ENCODE peak calls at places on chromosomes 12 and 14, in eight cellular contexts. Y is progenitor cell of endocrine pancreas; L is activated naive CD4-positive, alpha-beta T cell; Z is IMR-90; H is GM20000; N is naive thymus-derived CD8-positive, alpha-beta T cell; G is ACHN; E is hippocampal formation. R is an unnamed sample.
A peak's percentile ranks its signal among the peaks of the same experiment; 100 is the strongest.

GRCh38 chr12:3366451-3367155 is 124.4 kb upstream of the PRMT8 start:
- DNase-seq in Y (no peak), L (no peak), Z (no peak), H (no peak), N (no peak), G (no peak), E (no peak), R (no peak)

GRCh38 chr12:91098942-91099341 is 12.4 kb downstream of the LUM start:
- DNase-seq in Y (no peak), L (no peak), Z (peak; percentile 93), H (no peak), N (no peak), G (peak; percentile 88), E (no peak), R (peak; percentile 42)

GRCh38 chr12:47360771-47361388 is 281.1 kb upstream of the AMIGO2 start:
- DNase-seq in Y (no peak), L (peak; percentile 7), Z (no peak), H (no peak), N (peak; percentile 79), G (no peak), E (no peak), R (no peak)

GRCh38 chr12:59843260-59843843 is 247.5 kb downstream of the SLC16A7 start:
- DNase-seq in Y (no peak), L (no peak), Z (no peak), H (no peak), N (no peak), G (no peak), E (no peak), R (peak; percentile 46)

GRCh38 chr14:71448431-71449315 is 483.6 kb upstream of the RGS6 start:
- DNase-seq in Y (no peak), L (no peak), Z (no peak), H (no peak), N (no peak), G (no peak), E (no peak), R (no peak)

GRCh38 chr14:49955013-49955412 is 62.1 kb downstream of the ARF6 start:
- DNase-seq in Y (no peak), L (no peak), Z (no peak), H (no peak), N (no peak), G (no peak), E (no peak), R (no peak)

GRCh38 chr12:91636721-91637120 is 454.1 kb upstream of the DCN start:
- DNase-seq in Y (no peak), L (no peak), Z (no peak), H (no peak), N (no peak), G (no peak), E (no peak), R (no peak)

GRCh38 chr12:70919597-70920035 is 922 bp downstream of the PTPRR start:
- DNase-seq in Y (no peak), L (no peak), Z (no peak), H (no peak), N (no peak), G (peak; percentile 37), E (no peak), R (no peak)

GRCh38 chr12:57173089-57173488 is 25.7 kb upstream of the LRP1-AS start:
- DNase-seq in Y (no peak), L (no peak), Z (no peak), H (peak; percentile 68), N (peak; percentile 7), G (peak; percentile 43), E (no peak), R (no peak)

GRCh38 chr12:111203969-111204368 is 164.9 kb downstream of the PHETA1 start:
- DNase-seq in Y (no peak), L (no peak), Z (no peak), H (no peak), N (no peak), G (no peak), E (no peak), R (no peak)

GRCh38 chr14:102063092-102063807 is 23.6 kb downstream of the HSP90AA1 start:
- DNase-seq in Y (peak; percentile 42), L (no peak), Z (peak; percentile 83), H (peak; percentile 81), N (peak; percentile 61), G (peak; percentile 75), E (peak; percentile 49), R (peak; percentile 90)

GRCh38 chr14:92990456-92991430 is 67.8 kb downstream of the CHGA start:
- DNase-seq in Y (no peak), L (no peak), Z (no peak), H (no peak), N (no peak), G (no peak), E (peak; percentile 8), R (no peak)